ENCODE peak calls at places on chromosomes 11 and 22, in nine cellular contexts. One of them, this sample, is unnamed.

GRCh38 chr11:32392840-32393239 is 42.5 kb downstream of the WT1 start:
- DNase-seq in T-helper 2 cell: no peak
- DNase-seq in SIG-M5: no peak
- DNase-seq in stimulated activated CD4-positive, alpha-beta T cell treated with anti-CD3 and anti-CD28 coated beads, Interleukin-15, amount 100 ng/mL, for 1 hour: no peak
- DNase-seq in substantia nigra: no peak
- DNase-seq in coronary artery: no peak
- DNase-seq in lower leg skin: no peak
- DNase-seq in NCI-H1048: no peak
- DNase-seq in hepatic stellate cell: no peak
- DNase-seq in this sample: no peak

GRCh38 chr11:114167355-114168085 is 108.0 kb downstream of the ZBTB16 start:
- DNase-seq in T-helper 2 cell: no peak
- DNase-seq in SIG-M5: no peak
- DNase-seq in substantia nigra: no peak
- DNase-seq in NCI-H1048: no peak
- DNase-seq in hepatic stellate cell: no peak
- DNase-seq in lower leg skin: no peak
- DNase-seq in coronary artery: no peak
- DNase-seq in stimulated activated CD4-positive, alpha-beta T cell treated with anti-CD3 and anti-CD28 coated beads, Interleukin-15, amount 100 ng/mL, for 1 hour: no peak
- DNase-seq in this sample: no peak

GRCh38 chr11:32173435-32173834 is 82.6 kb downstream of the RCN1 start:
- DNase-seq in SIG-M5: no peak
- DNase-seq in substantia nigra: peak
- DNase-seq in T-helper 2 cell: no peak
- DNase-seq in hepatic stellate cell: peak
- DNase-seq in lower leg skin: no peak
- DNase-seq in NCI-H1048: no peak
- DNase-seq in coronary artery: peak
- DNase-seq in stimulated activated CD4-positive, alpha-beta T cell treated with anti-CD3 and anti-CD28 coated beads, Interleukin-15, amount 100 ng/mL, for 1 hour: no peak
- DNase-seq in this sample: no peak

GRCh38 chr22:34493471-34493870 is 572.5 kb upstream of the ISX start:
- DNase-seq in NCI-H1048: no peak
- DNase-seq in lower leg skin: no peak
- DNase-seq in SIG-M5: no peak
- DNase-seq in stimulated activated CD4-positive, alpha-beta T cell treated with anti-CD3 and anti-CD28 coated beads, Interleukin-15, amount 100 ng/mL, for 1 hour: no peak
- DNase-seq in T-helper 2 cell: no peak
- DNase-seq in hepatic stellate cell: no peak
- DNase-seq in coronary artery: no peak
- DNase-seq in substantia nigra: no peak
- DNase-seq in this sample: no peak

GRCh38 chr11:123195182-123196059 is at the start of gene CLMP:
- DNase-seq in hepatic stellate cell: peak
- DNase-seq in NCI-H1048: no peak
- DNase-seq in SIG-M5: no peak
- DNase-seq in T-helper 2 cell: no peak
- DNase-seq in coronary artery: no peak
- DNase-seq in substantia nigra: no peak
- DNase-seq in lower leg skin: peak
- DNase-seq in stimulated activated CD4-positive, alpha-beta T cell treated with anti-CD3 and anti-CD28 coated beads, Interleukin-15, amount 100 ng/mL, for 1 hour: no peak
- DNase-seq in this sample: peak

GRCh38 chr11:101292661-101293240 is 163.1 kb upstream of the PGR start:
- DNase-seq in NCI-H1048: no peak
- DNase-seq in lower leg skin: no peak
- DNase-seq in hepatic stellate cell: no peak
- DNase-seq in coronary artery: no peak
- DNase-seq in stimulated activated CD4-positive, alpha-beta T cell treated with anti-CD3 and anti-CD28 coated beads, Interleukin-15, amount 100 ng/mL, for 1 hour: no peak
- DNase-seq in SIG-M5: no peak
- DNase-seq in T-helper 2 cell: no peak
- DNase-seq in substantia nigra: no peak
- DNase-seq in this sample: no peak

GRCh38 chr11:7610393-7610792 is 62.9 kb downstream of the CYB5R2 start:
- DNase-seq in lower leg skin: no peak
- DNase-seq in substantia nigra: no peak
- DNase-seq in stimulated activated CD4-positive, alpha-beta T cell treated with anti-CD3 and anti-CD28 coated beads, Interleukin-15, amount 100 ng/mL, for 1 hour: no peak
- DNase-seq in coronary artery: no peak
- DNase-seq in NCI-H1048: no peak
- DNase-seq in hepatic stellate cell: no peak
- DNase-seq in SIG-M5: no peak
- DNase-seq in T-helper 2 cell: no peak
- DNase-seq in this sample: no peak

GRCh38 chr11:22479986-22480740 is 142.0 kb downstream of the SLC17A6 start:
- DNase-seq in T-helper 2 cell: no peak
- DNase-seq in stimulated activated CD4-positive, alpha-beta T cell treated with anti-CD3 and anti-CD28 coated beads, Interleukin-15, amount 100 ng/mL, for 1 hour: no peak
- DNase-seq in coronary artery: no peak
- DNase-seq in SIG-M5: no peak
- DNase-seq in substantia nigra: no peak
- DNase-seq in NCI-H1048: no peak
- DNase-seq in lower leg skin: no peak
- DNase-seq in hepatic stellate cell: no peak
- DNase-seq in this sample: no peak

GRCh38 chr11:134414772-134415765 is 3.0 kb upstream of the B3GAT1 start:
- DNase-seq in hepatic stellate cell: no peak
- DNase-seq in coronary artery: no peak
- DNase-seq in SIG-M5: no peak
- DNase-seq in T-helper 2 cell: no peak
- DNase-seq in NCI-H1048: no peak
- DNase-seq in lower leg skin: no peak
- DNase-seq in stimulated activated CD4-positive, alpha-beta T cell treated with anti-CD3 and anti-CD28 coated beads, Interleukin-15, amount 100 ng/mL, for 1 hour: no peak
- DNase-seq in substantia nigra: peak
- DNase-seq in this sample: no peak

GRCh38 chr22:43862074-43862881 is at the start of gene SULT4A1:
- DNase-seq in substantia nigra: no peak
- DNase-seq in hepatic stellate cell: no peak
- DNase-seq in stimulated activated CD4-positive, alpha-beta T cell treated with anti-CD3 and anti-CD28 coated beads, Interleukin-15, amount 100 ng/mL, for 1 hour: no peak
- DNase-seq in SIG-M5: no peak
- DNase-seq in coronary artery: no peak
- DNase-seq in NCI-H1048: no peak
- DNase-seq in T-helper 2 cell: no peak
- DNase-seq in lower leg skin: peak
- DNase-seq in this sample: peak

GRCh38 chr22:36267896-36268485 is 15.1 kb downstream of the APOL1 start:
- DNase-seq in coronary artery: no peak
- DNase-seq in NCI-H1048: no peak
- DNase-seq in T-helper 2 cell: no peak
- DNase-seq in stimulated activated CD4-positive, alpha-beta T cell treated with anti-CD3 and anti-CD28 coated beads, Interleukin-15, amount 100 ng/mL, for 1 hour: no peak
- DNase-seq in lower leg skin: peak
- DNase-seq in SIG-M5: no peak
- DNase-seq in substantia nigra: no peak
- DNase-seq in hepatic stellate cell: no peak
- DNase-seq in this sample: no peak

GRCh38 chr11:23455291-23455864 is 595.1 kb upstream of the CCDC179 start:
- DNase-seq in NCI-H1048: no peak
- DNase-seq in lower leg skin: no peak
- DNase-seq in coronary artery: no peak
- DNase-seq in substantia nigra: no peak
- DNase-seq in T-helper 2 cell: no peak
- DNase-seq in hepatic stellate cell: no peak
- DNase-seq in stimulated activated CD4-positive, alpha-beta T cell treated with anti-CD3 and anti-CD28 coated beads, Interleukin-15, amount 100 ng/mL, for 1 hour: no peak
- DNase-seq in SIG-M5: no peak
- DNase-seq in this sample: no peak

GRCh38 chr11:96339704-96340554 is 3.1 kb downstream of the MAML2 start:
- DNase-seq in T-helper 2 cell: no peak
- DNase-seq in NCI-H1048: no peak
- DNase-seq in stimulated activated CD4-positive, alpha-beta T cell treated with anti-CD3 and anti-CD28 coated beads, Interleukin-15, amount 100 ng/mL, for 1 hour: no peak
- DNase-seq in coronary artery: no peak
- DNase-seq in substantia nigra: peak
- DNase-seq in hepatic stellate cell: no peak
- DNase-seq in lower leg skin: no peak
- DNase-seq in SIG-M5: no peak
- DNase-seq in this sample: no peak

GRCh38 chr11:32421992-32422391 is 13.3 kb downstream of the WT1 start:
- DNase-seq in lower leg skin: no peak
- DNase-seq in stimulated activated CD4-positive, alpha-beta T cell treated with anti-CD3 and anti-CD28 coated beads, Interleukin-15, amount 100 ng/mL, for 1 hour: no peak
- DNase-seq in hepatic stellate cell: peak
- DNase-seq in SIG-M5: no peak
- DNase-seq in coronary artery: no peak
- DNase-seq in substantia nigra: no peak
- DNase-seq in NCI-H1048: no peak
- DNase-seq in T-helper 2 cell: no peak
- DNase-seq in this sample: no peak

GRCh38 chr11:1271927-1272326 is 37.5 kb downstream of the TOLLIP start:
- DNase-seq in T-helper 2 cell: no peak
- DNase-seq in lower leg skin: no peak
- DNase-seq in hepatic stellate cell: no peak
- DNase-seq in stimulated activated CD4-positive, alpha-beta T cell treated with anti-CD3 and anti-CD28 coated beads, Interleukin-15, amount 100 ng/mL, for 1 hour: no peak
- DNase-seq in SIG-M5: no peak
- DNase-seq in substantia nigra: no peak
- DNase-seq in coronary artery: no peak
- DNase-seq in NCI-H1048: no peak
- DNase-seq in this sample: no peak

GRCh38 chr22:44869196-44869595 is 116.8 kb downstream of the ARHGAP8 start:
- DNase-seq in SIG-M5: no peak
- DNase-seq in substantia nigra: no peak
- DNase-seq in coronary artery: no peak
- DNase-seq in stimulated activated CD4-positive, alpha-beta T cell treated with anti-CD3 and anti-CD28 coated beads, Interleukin-15, amount 100 ng/mL, for 1 hour: no peak
- DNase-seq in hepatic stellate cell: no peak
- DNase-seq in NCI-H1048: no peak
- DNase-seq in T-helper 2 cell: no peak
- DNase-seq in lower leg skin: no peak
- DNase-seq in this sample: no peak

GRCh38 chr22:30187726-30188407 is 58.7 kb downstream of the LIF start:
- DNase-seq in T-helper 2 cell: no peak
- DNase-seq in SIG-M5: no peak
- DNase-seq in lower leg skin: no peak
- DNase-seq in stimulated activated CD4-positive, alpha-beta T cell treated with anti-CD3 and anti-CD28 coated beads, Interleukin-15, amount 100 ng/mL, for 1 hour: no peak
- DNase-seq in NCI-H1048: no peak
- DNase-seq in coronary artery: no peak
- DNase-seq in substantia nigra: no peak
- DNase-seq in hepatic stellate cell: no peak
- DNase-seq in this sample: no peak

GRCh38 chr22:44080936-44081853 is 57.1 kb downstream of the PARVB start:
- DNase-seq in hepatic stellate cell: peak
- DNase-seq in T-helper 2 cell: peak
- DNase-seq in lower leg skin: peak
- DNase-seq in SIG-M5: no peak
- DNase-seq in stimulated activated CD4-positive, alpha-beta T cell treated with anti-CD3 and anti-CD28 coated beads, Interleukin-15, amount 100 ng/mL, for 1 hour: peak
- DNase-seq in NCI-H1048: no peak
- DNase-seq in coronary artery: no peak
- DNase-seq in substantia nigra: peak
- DNase-seq in this sample: peak

GRCh38 chr11:94563176-94563847 is 3.9 kb upstream of the PIWIL4 start:
- DNase-seq in NCI-H1048: no peak
- DNase-seq in stimulated activated CD4-positive, alpha-beta T cell treated with anti-CD3 and anti-CD28 coated beads, Interleukin-15, amount 100 ng/mL, for 1 hour: no peak
- DNase-seq in T-helper 2 cell: no peak
- DNase-seq in coronary artery: no peak
- DNase-seq in substantia nigra: no peak
- DNase-seq in lower leg skin: no peak
- DNase-seq in hepatic stellate cell: peak
- DNase-seq in SIG-M5: no peak
- DNase-seq in this sample: no peak

GRCh38 chr11:122784325-122785155 is 53.8 kb upstream of the CRTAM start:
- DNase-seq in NCI-H1048: no peak
- DNase-seq in stimulated activated CD4-positive, alpha-beta T cell treated with anti-CD3 and anti-CD28 coated beads, Interleukin-15, amount 100 ng/mL, for 1 hour: no peak
- DNase-seq in hepatic stellate cell: peak
- DNase-seq in lower leg skin: no peak
- DNase-seq in T-helper 2 cell: no peak
- DNase-seq in coronary artery: no peak
- DNase-seq in substantia nigra: no peak
- DNase-seq in SIG-M5: no peak
- DNase-seq in this sample: no peak

GRCh38 chr11:34274712-34275398 is 83.0 kb downstream of the ABTB2 start:
- DNase-seq in stimulated activated CD4-positive, alpha-beta T cell treated with anti-CD3 and anti-CD28 coated beads, Interleukin-15, amount 100 ng/mL, for 1 hour: no peak
- DNase-seq in coronary artery: peak
- DNase-seq in SIG-M5: no peak
- DNase-seq in T-helper 2 cell: no peak
- DNase-seq in substantia nigra: peak
- DNase-seq in NCI-H1048: no peak
- DNase-seq in lower leg skin: peak
- DNase-seq in hepatic stellate cell: peak
- DNase-seq in this sample: peak

GRCh38 chr11:2934057-2934550 is 4.9 kb upstream of the PHLDA2 start:
- DNase-seq in T-helper 2 cell: no peak
- DNase-seq in stimulated activated CD4-positive, alpha-beta T cell treated with anti-CD3 and anti-CD28 coated beads, Interleukin-15, amount 100 ng/mL, for 1 hour: no peak
- DNase-seq in coronary artery: no peak
- DNase-seq in SIG-M5: no peak
- DNase-seq in lower leg skin: no peak
- DNase-seq in NCI-H1048: no peak
- DNase-seq in substantia nigra: no peak
- DNase-seq in hepatic stellate cell: no peak
- DNase-seq in this sample: no peak

GRCh38 chr11:60951909-60952741 is at the start of gene SLC15A3:
- DNase-seq in stimulated activated CD4-positive, alpha-beta T cell treated with anti-CD3 and anti-CD28 coated beads, Interleukin-15, amount 100 ng/mL, for 1 hour: no peak
- DNase-seq in lower leg skin: peak
- DNase-seq in T-helper 2 cell: no peak
- DNase-seq in coronary artery: no peak
- DNase-seq in NCI-H1048: no peak
- DNase-seq in SIG-M5: peak
- DNase-seq in substantia nigra: peak
- DNase-seq in hepatic stellate cell: peak
- DNase-seq in this sample: peak